ENCODE peak calls at places on chromosomes 13 and 19, in seven cellular contexts. M, C, S, K, B, P and U are unnamed samples.

GRCh38 chr13:113935081-113935511 is 38.8 kb downstream of the C13orf46 start:
- DNase-seq in B (no peak), S (no peak), K (no peak), M (peak), P (no peak), C (peak), U (no peak)

GRCh38 chr13:62294210-62294609 is 878.6 kb upstream of the PCDH20 start:
- DNase-seq in B (no peak), K (no peak), P (no peak), M (no peak), C (no peak), S (no peak), U (no peak)

GRCh38 chr13:111153977-111154332 is 38.8 kb downstream of the ARHGEF7 start:
- DNase-seq in C (no peak), B (peak), P (peak), M (no peak), S (no peak), K (peak), U (no peak)

GRCh38 chr13:23202383-23202782 is 21.6 kb downstream of the SGCG start:
- DNase-seq in P (no peak), C (no peak), B (no peak), S (no peak), K (no peak), M (no peak), U (no peak)

GRCh38 chr19:1037553-1038115 is 2.3 kb upstream of the ABCA7 start:
- DNase-seq in B (peak), P (peak), C (no peak), M (no peak), K (no peak), S (no peak), U (no peak)

GRCh38 chr13:21987793-21988192 is 316.9 kb downstream of the FGF9 start:
- DNase-seq in C (no peak), S (no peak), M (no peak), P (no peak), B (no peak), K (no peak), U (no peak)

GRCh38 chr13:44404261-44405139 is 30.9 kb downstream of the SERP2 start:
- DNase-seq in P (no peak), C (peak), B (no peak), M (peak), K (no peak), S (no peak), U (peak)

GRCh38 chr13:24233351-24233901 is 72.9 kb downstream of the SPATA13 start:
- DNase-seq in C (peak), S (no peak), B (no peak), K (no peak), M (no peak), P (no peak), U (peak)

GRCh38 chr19:38090561-38090960 is 133.5 kb downstream of the DPF1 start:
- DNase-seq in P (no peak), S (no peak), K (no peak), C (no peak), B (no peak), M (no peak), U (no peak)

GRCh38 chr19:48308695-48309586 is 16.4 kb upstream of the EMP3 start:
- DNase-seq in P (no peak), K (no peak), S (no peak), M (no peak), B (peak), C (peak), U (peak)

GRCh38 chr13:35954207-35954560 is 177.0 kb downstream of the DCLK1 start:
- DNase-seq in P (no peak), B (no peak), S (no peak), M (no peak), C (no peak), K (no peak), U (no peak)

DNA sequence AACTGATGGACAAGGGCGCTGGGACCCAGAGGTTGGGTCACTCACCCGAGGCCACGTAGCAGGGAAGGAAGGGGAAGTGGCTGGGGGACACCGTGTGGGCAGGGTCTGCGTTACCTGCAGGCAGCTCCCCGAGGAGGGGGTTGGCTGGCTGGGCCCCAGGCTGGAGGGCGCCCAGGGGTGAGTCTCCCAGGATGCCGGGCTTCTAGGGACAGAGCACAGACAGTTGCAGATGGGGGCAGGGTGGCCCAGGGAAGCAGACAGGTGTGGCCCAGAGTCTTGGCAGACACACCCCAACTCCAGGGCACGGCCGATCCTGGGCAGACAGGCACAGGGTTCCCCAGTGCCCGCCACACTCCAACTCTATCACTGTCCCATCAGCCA is 5.6 kb upstream of the FDX2 start:
- DNase-seq in P (no peak), C (no peak), S (no peak), B (no peak), M (peak), K (no peak), U (no peak)
- H3K27ac ChIP-seq in P (no peak), C (no peak), S (no peak), B (no peak), M (no peak), K (no peak), U (no peak)

GRCh38 chr13:75415720-75416119 is 66.2 kb downstream of the TBC1D4 start:
- DNase-seq in S (no peak), P (no peak), B (no peak), K (peak), C (no peak), M (no peak), U (no peak)
- TF ChIP-seq EZH2phosphoT487 in S (no peak), P (no peak), B (no peak), K (no peak), C (no peak), M (no peak), U (no peak)

DNA sequence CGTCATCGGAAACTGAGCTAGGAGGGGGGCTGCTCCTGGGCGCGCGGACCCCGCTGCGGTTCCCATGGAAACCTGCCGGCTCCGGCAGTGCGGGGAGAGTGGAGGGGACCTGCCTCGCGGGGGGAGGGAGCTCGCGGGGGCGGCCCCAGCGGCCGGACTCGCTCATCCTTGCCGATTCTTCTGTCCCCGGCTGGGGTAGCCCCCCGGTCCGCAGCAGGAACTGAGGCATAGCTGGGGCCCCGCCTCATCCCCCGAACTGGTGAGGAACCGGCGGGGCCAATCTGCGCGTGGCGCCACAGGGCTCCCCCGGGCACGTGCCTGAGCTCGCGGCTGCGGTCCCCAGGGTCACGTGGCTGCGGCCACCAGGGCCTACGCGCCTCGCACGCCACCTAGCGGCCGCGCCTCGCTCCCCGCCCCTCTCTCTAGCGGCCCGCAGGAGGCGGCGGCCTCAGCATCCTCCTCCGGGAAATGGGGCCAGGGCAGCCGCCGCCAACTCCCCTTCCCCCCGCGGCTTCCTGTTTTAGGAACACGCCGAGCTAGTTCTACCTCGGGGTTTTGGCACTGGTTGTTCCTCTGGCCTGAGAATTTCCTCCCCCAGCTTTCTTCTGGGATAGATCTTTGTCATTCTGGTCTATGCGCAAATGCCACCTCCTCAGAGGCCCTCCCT is 1.7 kb upstream of the ELAVL3 start:
- DNase-seq in B (peak), K (peak), M (peak), P (peak), C (peak), S (peak), U (peak)
- H3K27ac ChIP-seq in B (peak), K (no peak), M (no peak), P (peak), C (no peak), S (no peak), U (no peak)

DNA sequence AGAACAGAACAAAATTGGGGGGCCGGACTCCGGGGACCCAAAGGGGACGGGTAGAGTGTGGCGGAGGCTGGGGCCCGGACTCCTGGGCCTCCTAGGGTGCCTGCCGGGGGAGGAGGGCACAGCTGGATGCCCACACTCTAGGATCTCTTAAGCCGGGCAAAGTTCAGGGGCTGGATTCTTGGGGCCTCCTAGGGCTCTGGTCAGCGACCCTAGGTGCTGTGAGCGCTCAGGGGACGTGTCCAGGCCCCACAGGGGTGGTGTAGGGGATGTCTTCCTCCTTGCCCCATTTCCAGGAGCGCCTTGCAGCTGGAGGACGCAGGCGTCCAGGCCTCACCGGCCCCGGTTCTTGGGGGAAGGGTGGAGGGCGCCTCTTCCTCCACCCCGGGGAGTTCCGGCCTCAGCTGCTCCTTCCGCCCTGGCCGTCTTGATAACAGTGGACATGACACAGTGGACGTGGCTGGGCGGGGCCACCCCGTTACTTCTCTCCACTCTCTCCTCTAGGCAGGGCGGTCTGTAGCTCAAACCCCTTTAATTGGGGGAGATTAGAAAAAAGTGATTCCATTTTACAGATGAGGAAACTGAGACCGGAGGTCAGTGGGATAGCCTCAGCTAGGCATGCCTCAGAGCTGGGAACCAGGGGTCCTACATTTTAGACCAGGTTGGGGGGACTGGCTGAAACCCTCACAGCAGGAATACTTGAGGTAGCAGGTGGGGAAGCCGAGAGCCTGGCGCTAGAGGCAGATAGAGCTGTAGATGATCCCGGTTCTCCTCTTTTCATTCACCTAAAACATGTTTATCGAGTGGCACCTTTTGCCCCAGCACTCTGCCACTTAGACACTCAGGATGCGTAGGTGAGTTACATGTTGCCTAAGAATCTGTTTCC is 705 bp downstream of the STXBP2 start:
- DNase-seq in K (peak), S (no peak), M (no peak), B (peak), C (peak), P (no peak), U (peak)
- TF ChIP-seq EZH2phosphoT487 in K (no peak), S (no peak), M (no peak), B (no peak), C (no peak), P (no peak), U (no peak)

GRCh38 chr19:13864223-13864512 is 12.8 kb upstream of the NANOS3 start:
- DNase-seq in B (no peak), S (no peak), C (no peak), P (no peak), M (no peak), K (no peak), U (no peak)
- H3K27ac ChIP-seq in B (no peak), S (no peak), C (no peak), P (no peak), M (no peak), K (no peak), U (no peak)

GRCh38 chr13:27851481-27851880 is 59.2 kb downstream of the GSX1 start:
- DNase-seq in C (no peak), P (no peak), K (no peak), S (no peak), B (no peak), M (no peak), U (no peak)
- TF ChIP-seq EZH2phosphoT487 in C (no peak), P (no peak), K (no peak), S (no peak), B (no peak), M (no peak), U (no peak)

GRCh38 chr19:43609872-43610271 is 2.0 kb upstream of the SRRM5 start:
- DNase-seq in P (no peak), B (no peak), C (no peak), K (no peak), M (no peak), S (no peak), U (no peak)

GRCh38 chr19:43610493-43610892 is 1.4 kb upstream of the SRRM5 start:
- DNase-seq in B (no peak), P (no peak), M (no peak), S (no peak), K (no peak), C (no peak), U (no peak)

GRCh38 chr19:43607238-43608205 is 4.4 kb upstream of the SRRM5 start:
- DNase-seq in P (no peak), K (no peak), S (no peak), B (no peak), M (no peak), C (no peak), U (no peak)

GRCh38 chr19:43606569-43607229 is 5.2 kb upstream of the SRRM5 start:
- DNase-seq in S (no peak), K (no peak), M (no peak), P (no peak), C (no peak), B (no peak), U (no peak)

GRCh38 chr19:43605875-43606568 is 5.9 kb upstream of the SRRM5 start:
- DNase-seq in M (no peak), C (no peak), P (no peak), K (no peak), B (no peak), S (no peak), U (no peak)
- H3K27ac ChIP-seq in M (no peak), C (no peak), P (no peak), K (no peak), B (no peak), S (no peak), U (no peak)

GRCh38 chr13:90154311-90154960 is 1193.1 kb upstream of the MIR17HG start:
- DNase-seq in P (no peak), C (no peak), K (peak), B (no peak), S (no peak), M (no peak), U (no peak)
- TF ChIP-seq EZH2phosphoT487 in P (no peak), C (no peak), K (no peak), B (no peak), S (no peak), M (no peak), U (no peak)